ENCODE peak calls at places on chromosome 12, in eight cellular contexts. O is uterus, R is left lung, K is heart left ventricle, J is mesendoderm, V is OCI-LY7, D is fibroblast of lung, M is GM23338. Z is an unnamed sample.

GRCh38 chr12:27077586-27077985 is 4.8 kb downstream of the C12orf71 start:
- DNase-seq in K (no peak), M (no peak), O (no peak), J (no peak), V (no peak), R (no peak), D (no peak), Z (no peak)

GRCh38 chr12:108939594-108939993 is 59.7 kb downstream of the DAO start:
- DNase-seq in R (no peak), V (peak; percentile 76), J (peak; percentile 73), O (no peak), K (no peak), M (peak; percentile 69), D (peak; percentile 23), Z (no peak)

GRCh38 chr12:3496964-3497363 is 6.0 kb downstream of the PRMT8 start:
- DNase-seq in O (no peak), V (peak; percentile 4), K (no peak), M (peak; percentile 74), D (no peak), R (no peak), J (peak; percentile 76), Z (no peak)

GRCh38 chr12:128607606-128608005 is 216.2 kb downstream of the SLC15A4 start:
- DNase-seq in O (no peak), M (no peak), R (no peak), D (no peak), J (no peak), K (no peak), V (no peak), Z (no peak)

GRCh38 chr12:93571854-93572711 is at the start of gene SOCS2:
- DNase-seq in J (peak; percentile 87), M (peak; percentile 77), K (peak; percentile 57), O (peak; percentile 51), D (peak; percentile 39), R (peak; percentile 82), V (no peak), Z (no peak)

GRCh38 chr12:29024117-29024516 is 125.0 kb upstream of the FAR2 start:
- DNase-seq in M (peak; percentile 15), V (no peak), D (no peak), R (no peak), O (no peak), K (no peak), J (peak; percentile 5), Z (no peak)

GRCh38 chr12:131861261-131862083 is 33.0 kb upstream of the ULK1 start:
- DNase-seq in D (no peak), O (no peak), R (no peak), V (no peak), M (no peak), J (no peak), K (no peak), Z (no peak)

GRCh38 chr12:131095826-131096680 is 142.3 kb downstream of the ADGRD1 start:
- DNase-seq in R (peak; percentile 45), V (no peak), K (no peak), J (no peak), M (no peak), O (peak; percentile 9), D (no peak), Z (no peak)

GRCh38 chr12:123024819-123025391 is 44.4 kb downstream of the ARL6IP4 start:
- DNase-seq in M (no peak), O (no peak), D (peak; percentile 47), R (no peak), V (no peak), J (no peak), K (no peak), Z (no peak)

GRCh38 chr12:49420556-49420955 is 53.3 kb downstream of the SPATS2 start:
- DNase-seq in O (no peak), V (no peak), K (no peak), D (no peak), R (no peak), J (no peak), M (no peak), Z (no peak)

GRCh38 chr12:98591209-98591608 is 2.3 kb upstream of the SLC25A3 start:
- DNase-seq in R (no peak), D (no peak), O (no peak), V (peak; percentile 43), M (no peak), J (peak; percentile 21), K (no peak), Z (no peak)

GRCh38 chr12:32964981-32965585 is 68.5 kb upstream of the PKP2 start:
- DNase-seq in O (no peak), K (no peak), J (no peak), R (no peak), V (no peak), D (no peak), M (no peak), Z (no peak)

GRCh38 chr12:110079477-110080400 is 31.4 kb upstream of the C12orf76 start:
- DNase-seq in D (peak; percentile 13), K (peak; percentile 73), M (peak; percentile 28), J (no peak), R (peak; percentile 81), V (peak; percentile 81), O (no peak), Z (no peak)

GRCh38 chr12:4643747-4644146 is 5.1 kb downstream of the AKAP3 start:
- DNase-seq in V (peak; percentile 49), M (no peak), D (no peak), R (no peak), J (no peak), K (no peak), O (no peak), Z (no peak)

GRCh38 chr12:86249856-86250255 is 6.3 kb downstream of the MGAT4C start:
- DNase-seq in D (peak; percentile 93), M (no peak), J (peak; percentile 46), K (peak; percentile 29), V (no peak), R (no peak), O (no peak), Z (no peak)

GRCh38 chr12:120495189-120495722 is 657 bp upstream of the DYNLL1 start:
- DNase-seq in R (no peak), V (no peak), M (peak; percentile 28), K (no peak), O (no peak), D (no peak), J (peak; percentile 25), Z (no peak)

GRCh38 chr12:104494816-104495158 is 38.0 kb downstream of the CHST11 start:
- DNase-seq in J (no peak), O (no peak), K (no peak), R (no peak), D (no peak), V (no peak), M (no peak), Z (no peak)

GRCh38 chr12:25644964-25645363 is 91.9 kb upstream of the LMNTD1 start:
- DNase-seq in D (no peak), R (no peak), M (no peak), K (no peak), J (no peak), V (no peak), O (no peak), Z (no peak)

GRCh38 chr12:44015333-44015941 is 179.6 kb downstream of the TMEM117 start:
- DNase-seq in K (no peak), O (no peak), M (peak; percentile 66), R (no peak), D (peak; percentile 52), V (peak; percentile 61), J (peak; percentile 60), Z (no peak)

GRCh38 chr12:43957732-43958131 is 121.9 kb downstream of the TMEM117 start:
- DNase-seq in R (no peak), M (peak; percentile 72), O (no peak), K (no peak), V (peak; percentile 46), D (peak; percentile 51), J (peak; percentile 57), Z (no peak)

GRCh38 chr12:77953515-77953914 is 122.8 kb downstream of the NAV3 start:
- DNase-seq in V (no peak), D (no peak), J (peak; percentile 1), K (no peak), M (peak; percentile 19), O (no peak), R (no peak), Z (no peak)

GRCh38 chr12:77954156-77954555 is 123.5 kb downstream of the NAV3 start:
- DNase-seq in R (no peak), O (no peak), M (no peak), J (no peak), K (no peak), V (no peak), D (peak; percentile 54), Z (no peak)

DNA sequence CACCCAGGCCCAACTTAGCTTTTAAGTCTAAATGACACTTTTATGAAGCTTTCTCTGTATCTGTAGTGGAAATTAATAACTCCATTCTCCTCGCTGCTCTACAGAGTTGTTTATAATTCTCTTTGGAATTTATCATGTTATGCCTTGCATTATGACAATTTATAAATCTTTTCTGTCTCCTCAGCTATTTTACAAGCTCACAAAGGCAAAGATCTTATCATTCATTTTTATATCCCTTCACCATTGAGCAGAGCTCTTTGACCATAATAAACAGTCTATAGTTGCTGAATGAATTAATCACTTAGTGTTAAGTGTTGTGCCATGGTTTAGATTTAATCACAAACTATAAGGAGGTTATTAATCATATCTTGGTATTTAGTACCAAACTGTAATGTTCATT is 126.3 kb downstream of the NAV3 start:
- DNase-seq in D (no peak), J (no peak), M (no peak), K (no peak), R (no peak), O (no peak), V (no peak), Z (no peak)
- H3K4me3 ChIP-seq in D (no peak overlapping the region), J (no peak overlapping the region), M (no peak overlapping the region), K (no peak overlapping the region), R (no peak overlapping the region), O (no peak overlapping the region), V (no peak overlapping the region), Z (no peak overlapping the region)

GRCh38 chr12:52076811-52077210 is 2.7 kb upstream of the SMIM41 start:
- DNase-seq in M (no peak), K (no peak), V (no peak), J (no peak), O (no peak), R (no peak), D (no peak), Z (no peak)
- H3K36me3 ChIP-seq in M (peaks cover 11% of the 10 kb centered on the region), K (peaks cover 62% of the 10 kb centered on the region), V (peaks cover 79% of the 10 kb centered on the region), J (peaks cover 16% of the 10 kb centered on the region), O (no peaks in the 10 kb centered on the region), R (peaks cover 80% of the 10 kb centered on the region), D (peaks cover 24% of the 10 kb centered on the region), Z (no peaks in the 10 kb centered on the region)

DNA sequence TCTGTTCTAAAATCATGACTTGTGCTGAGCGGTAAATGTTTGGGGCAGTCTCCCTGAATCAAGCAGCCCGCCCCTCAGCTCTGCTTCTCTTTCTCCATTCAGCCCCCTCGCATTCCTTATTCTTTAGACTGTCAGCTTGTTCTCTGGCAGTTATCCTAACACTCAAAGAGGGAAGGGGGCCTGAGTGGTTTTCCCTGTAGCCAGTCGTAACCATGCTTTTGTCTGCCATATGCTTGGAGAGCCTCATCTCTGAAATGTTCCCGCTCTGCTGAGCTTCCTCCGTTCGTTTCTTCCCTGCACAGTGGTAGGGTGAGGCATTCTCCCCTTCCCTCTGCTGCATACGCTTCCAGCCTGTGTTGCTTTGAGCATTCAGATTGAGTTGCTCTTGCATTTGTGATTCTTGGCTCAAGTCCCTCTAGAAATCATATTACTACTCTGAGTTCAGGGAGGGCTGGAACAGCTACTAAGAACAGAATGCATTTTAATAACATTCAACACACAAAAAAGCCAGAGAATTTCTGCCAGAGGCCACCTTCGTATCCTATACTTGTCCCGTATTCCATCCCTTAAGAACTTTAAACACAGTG is 119.7 kb downstream of the FBXL14 start:
- DNase-seq in O (no peak), K (no peak), D (peak; percentile 95), R (no peak), V (no peak), M (peak; percentile 64), J (peak; percentile 21), Z (no peak)
- H3K4me3 ChIP-seq in O (no peak overlapping the region), K (peak overlapping the region; percentile 17), D (peak overlapping the region; percentile 36), R (no peak overlapping the region), V (no peak overlapping the region), M (no peak overlapping the region), J (no peak overlapping the region), Z (no peak overlapping the region)

GRCh38 chr12:68809190-68810026 is 1.4 kb downstream of the MDM2 start:
- DNase-seq in O (no peak), V (peak; percentile 29), J (no peak), M (no peak), K (no peak), D (peak; percentile 22), R (no peak), Z (no peak)
- H3K36me3 ChIP-seq in O (no peaks in the 10 kb centered on the region), V (peaks cover 60% of the 10 kb centered on the region), J (no peaks in the 10 kb centered on the region), M (peaks cover 33% of the 10 kb centered on the region), K (peaks cover 49% of the 10 kb centered on the region), D (peaks cover 5% of the 10 kb centered on the region), R (peaks cover 45% of the 10 kb centered on the region), Z (no peaks in the 10 kb centered on the region)

Z was measured in breast epithelium.